ENCODE peak calls at places on chromosome 1, in eight cellular contexts. T, K, G, M, Q, U, Y and C are unnamed samples.
A peak's percentile ranks its signal among the peaks of the same experiment; 100 is the strongest.

GRCh38 chr1:51063121-51063520 is 38.9 kb upstream of the C1orf185 start:
- DNase-seq in T (peak; percentile 98), K (peak; percentile 100), G (no peak), M (no peak), Q (no peak), U (no peak), Y (no peak), C (no peak)

GRCh38 chr1:196486346-196486745 is 121.9 kb downstream of the KCNT2 start:
- DNase-seq in T (no peak), K (no peak), G (no peak), M (no peak), Q (no peak), U (no peak), Y (no peak), C (no peak)

GRCh38 chr1:181391297-181391905 is 91.9 kb upstream of the CACNA1E start:
- DNase-seq in T (peak; percentile 40), K (no peak), G (no peak), M (no peak), Q (no peak), U (no peak), Y (no peak), C (no peak)

GRCh38 chr1:99527078-99527477 is 118.8 kb upstream of the PALMD start:
- DNase-seq in T (no peak), K (peak; percentile 42), G (no peak), M (no peak), Q (no peak), U (no peak), Y (no peak), C (no peak)

GRCh38 chr1:65001238-65001792 is 35.0 kb upstream of the JAK1 start:
- DNase-seq in T (no peak), K (no peak), G (peak; percentile 66), M (peak; percentile 41), Q (peak; percentile 87), U (peak; percentile 81), Y (peak; percentile 56), C (peak; percentile 49)

GRCh38 chr1:158002022-158002629 is 8.7 kb downstream of the KIRREL1 start:
- DNase-seq in T (no peak), K (peak; percentile 75), G (no peak), M (no peak), Q (no peak), U (no peak), Y (no peak), C (no peak)

GRCh38 chr1:109193653-109194590 is 19.8 kb upstream of the SARS1 start:
- DNase-seq in T (peak; percentile 43), K (no peak), G (peak; percentile 58), M (no peak), Q (no peak), U (no peak), Y (peak; percentile 70), C (peak; percentile 38)

GRCh38 chr1:234893725-234894630 is 234.7 kb downstream of the TOMM20 start:
- DNase-seq in T (peak; percentile 85), K (peak; percentile 86), G (no peak), M (peak; percentile 94), Q (no peak), U (no peak), Y (no peak), C (no peak)

GRCh38 chr1:29213055-29213454 is 17.7 kb downstream of the MECR start:
- DNase-seq in T (no peak), K (no peak), G (no peak), M (no peak), Q (no peak), U (no peak), Y (no peak), C (no peak)

GRCh38 chr1:205172729-205173366 is 38.7 kb downstream of the DSTYK start:
- DNase-seq in T (peak; percentile 88), K (peak; percentile 97), G (no peak), M (no peak), Q (no peak), U (no peak), Y (no peak), C (no peak)

GRCh38 chr1:62841587-62842169 is 57.7 kb downstream of the ATG4C start:
- DNase-seq in T (peak; percentile 54), K (peak; percentile 60), G (peak; percentile 62), M (peak; percentile 61), Q (no peak), U (no peak), Y (peak; percentile 55), C (peak; percentile 16)

GRCh38 chr1:210143465-210144062 is 89.0 kb upstream of the SERTAD4 start:
- DNase-seq in T (peak; percentile 74), K (peak; percentile 72), G (peak; percentile 1), M (peak; percentile 27), Q (peak; percentile 78), U (peak; percentile 91), Y (peak; percentile 47), C (no peak)